ENCODE peak calls at places on chromosomes 11 and 22, in four cellular contexts. V, P, B and N are unnamed samples.

GRCh38 chr11:66651011-66651410 is 12.5 kb downstream of the RBM4 start:
- ATAC-seq in V (no peak), P (no peak), B (peak), N (no peak)

GRCh38 chr11:120306519-120307242 is 18.4 kb upstream of the TLCD5 start:
- ATAC-seq in V (no peak), P (peak), B (no peak), N (no peak)

GRCh38 chr22:23035557-23036277 is 34.6 kb upstream of the GNAZ start:
- ATAC-seq in V (no peak), P (no peak), B (peak), N (peak)

GRCh38 chr22:47188337-47189055 is 426.0 kb downstream of the TBC1D22A start:
- ATAC-seq in V (no peak), P (no peak), B (no peak), N (no peak)

GRCh38 chr11:89184021-89184420 is 6.3 kb downstream of the TYR start:
- ATAC-seq in V (no peak), P (no peak), B (no peak), N (no peak)

GRCh38 chr11:61273151-61274078 is 21.7 kb downstream of the VWCE start:
- ATAC-seq in V (no peak), P (peak), B (no peak), N (no peak)

GRCh38 chr11:43410394-43410793 is 51.7 kb downstream of the TTC17 start:
- ATAC-seq in V (no peak), P (peak), B (no peak), N (no peak)

GRCh38 chr11:60771879-60772525 is 13.1 kb upstream of the MS4A10 start:
- ATAC-seq in V (no peak), P (no peak), B (no peak), N (peak)

GRCh38 chr11:129444274-129444673 is 68.6 kb downstream of the BARX2 start:
- ATAC-seq in V (no peak), P (no peak), B (no peak), N (no peak)

GRCh38 chr11:96221244-96222070 is 121.5 kb downstream of the MAML2 start:
- ATAC-seq in V (no peak), P (peak), B (peak), N (peak)

GRCh38 chr11:67277231-67277961 is 11.1 kb downstream of the GRK2 start:
- ATAC-seq in V (peak), P (peak), B (peak), N (peak)

GRCh38 chr11:2150206-2150847 is 10.7 kb downstream of the INS start:
- ATAC-seq in V (no peak), P (no peak), B (no peak), N (no peak)

GRCh38 chr11:43930868-43931716 is 11.3 kb upstream of the C11orf96 start:
- ATAC-seq in V (peak), P (no peak), B (no peak), N (no peak)

GRCh38 chr11:114296190-114296978 is at the start of gene NNMT:
- ATAC-seq in V (peak), P (peak), B (no peak), N (peak)

GRCh38 chr11:65212226-65212801 is 30.6 kb downstream of the CAPN1 start:
- ATAC-seq in V (no peak), P (no peak), B (no peak), N (no peak)

GRCh38 chr22:36541831-36542391 is 12.9 kb upstream of the EIF3D start:
- ATAC-seq in V (no peak), P (peak), B (peak), N (no peak)

GRCh38 chr11:11993814-11994213 is 14.6 kb downstream of the DKK3 start:
- ATAC-seq in V (peak), P (peak), B (no peak), N (no peak)

GRCh38 chr11:27545035-27545434 is 38.5 kb upstream of the LIN7C start:
- ATAC-seq in V (no peak), P (no peak), B (no peak), N (no peak)

GRCh38 chr22:50298937-50299656 is 8.3 kb downstream of the PLXNB2 start:
- ATAC-seq in V (no peak), P (no peak), B (no peak), N (no peak)

GRCh38 chr11:118396097-118396501 is 5.3 kb upstream of the ATP5MG start:
- ATAC-seq in V (no peak), P (no peak), B (no peak), N (no peak)

GRCh38 chr22:36365020-36365411 is 22.8 kb downstream of the MYH9 start:
- ATAC-seq in V (peak), P (peak), B (peak), N (peak)

GRCh38 chr11:31806944-31807790 is 4.0 kb downstream of the PAX6 start:
- ATAC-seq in V (no peak), P (no peak), B (no peak), N (no peak)

GRCh38 chr11:9143726-9144125 is 52.3 kb upstream of the SCUBE2 start:
- ATAC-seq in V (no peak), P (no peak), B (no peak), N (no peak)

GRCh38 chr22:37932401-37932800 is 21.0 kb downstream of the C22orf23 start:
- ATAC-seq in V (no peak), P (no peak), B (no peak), N (no peak)

GRCh38 chr11:1706634-1707400 is 9.8 kb downstream of the KRTAP5-6 start:
- ATAC-seq in V (peak), P (peak), B (no peak), N (peak)

GRCh38 chr11:30423886-30424285 is 101.0 kb downstream of the ARL14EP start:
- ATAC-seq in V (no peak), P (no peak), B (no peak), N (no peak)

GRCh38 chr22:36865346-36865745 is 4.5 kb downstream of the NCF4 start:
- ATAC-seq in V (no peak), P (no peak), B (no peak), N (no peak)

GRCh38 chr11:68809506-68809905 is 32.2 kb downstream of the CPT1A start:
- ATAC-seq in V (peak), P (no peak), B (no peak), N (no peak)

GRCh38 chr22:39933741-39934140 is 26.5 kb upstream of the TMA7B start:
- ATAC-seq in V (no peak), P (peak), B (peak), N (peak)

GRCh38 chr11:64381350-64381749 is 22.4 kb downstream of the RPS6KA4 start:
- ATAC-seq in V (no peak), P (no peak), B (no peak), N (no peak)

GRCh38 chr11:121540627-121541026 is 87.9 kb upstream of the SORL1-AS1 start:
- ATAC-seq in V (no peak), P (no peak), B (peak), N (no peak)

GRCh38 chr11:128716231-128716630 is 22.4 kb downstream of the FLI1 start:
- ATAC-seq in V (peak), P (no peak), B (no peak), N (no peak)

GRCh38 chr22:36378080-36378788 is 9.5 kb downstream of the MYH9 start:
- ATAC-seq in V (no peak), P (no peak), B (no peak), N (no peak)

GRCh38 chr11:75035911-75036536 is 47.3 kb downstream of the NEU3 start:
- ATAC-seq in V (no peak), P (peak), B (no peak), N (peak)